ENCODE peak calls at places on chromosomes 16 and 17, in seven cellular contexts. B, E, C, U, J, N and I are unnamed samples.

GRCh38 chr17:41691031-41691777 is 2.5 kb downstream of the EIF1 start:
- DNase-seq in B (no peak), E (no peak), C (no peak), U (no peak), J (no peak), N (no peak), I (no peak)

GRCh38 chr16:4309833-4310266 is 6.0 kb upstream of the GLIS2 start:
- DNase-seq in B (no peak), E (peak), C (no peak), U (peak), J (peak), N (no peak), I (no peak)

GRCh38 chr17:6084226-6085161 is 14.3 kb downstream of the WSCD1 start:
- DNase-seq in B (no peak), E (no peak), C (no peak), U (no peak), J (no peak), N (no peak), I (no peak)

GRCh38 chr16:70586731-70587130 is 59.6 kb upstream of the IL34 start:
- DNase-seq in B (no peak), E (no peak), C (no peak), U (no peak), J (no peak), N (no peak), I (no peak)

GRCh38 chr16:84120023-84120422 is 3.3 kb upstream of the MBTPS1 start:
- DNase-seq in B (no peak), E (no peak), C (no peak), U (no peak), J (no peak), N (no peak), I (no peak)

GRCh38 chr16:67546091-67546501 is 16.2 kb upstream of the CTCF start:
- DNase-seq in B (no peak), E (no peak), C (no peak), U (no peak), J (no peak), N (no peak), I (no peak)

GRCh38 chr17:10290046-10290445 is 82.8 kb downstream of the MYH13 start:
- DNase-seq in B (no peak), E (peak), C (peak), U (peak), J (no peak), N (no peak), I (no peak)

GRCh38 chr16:66924527-66925321 is 611 bp downstream of the RRAD start:
- DNase-seq in B (no peak), E (no peak), C (peak), U (peak), J (peak), N (peak), I (peak)

GRCh38 chr17:75250009-75250471 is 11.4 kb downstream of the GGA3 start:
- DNase-seq in B (no peak), E (peak), C (no peak), U (no peak), J (peak), N (no peak), I (peak)

GRCh38 chr17:51217946-51218345 is 41.9 kb downstream of the MBTD1 start:
- DNase-seq in B (no peak), E (no peak), C (no peak), U (no peak), J (no peak), N (no peak), I (no peak)

GRCh38 chr16:27226476-27226875 is 23.1 kb downstream of the KDM8 start:
- DNase-seq in B (no peak), E (no peak), C (no peak), U (no peak), J (no peak), N (no peak), I (no peak)

GRCh38 chr17:15392326-15392739 is 50.9 kb upstream of the TEKT3 start:
- DNase-seq in B (peak), E (peak), C (no peak), U (peak), J (no peak), N (no peak), I (no peak)

GRCh38 chr17:43881176-43881575 is 26.2 kb downstream of the MPP2 start:
- DNase-seq in B (no peak), E (no peak), C (no peak), U (no peak), J (no peak), N (no peak), I (no peak)

GRCh38 chr17:72587773-72588511 is 467.1 kb downstream of the SOX9 start:
- DNase-seq in B (no peak), E (peak), C (no peak), U (no peak), J (peak), N (no peak), I (no peak)

GRCh38 chr16:56331915-56332314 is 93.4 kb downstream of the AMFR start:
- DNase-seq in B (no peak), E (no peak), C (no peak), U (no peak), J (no peak), N (no peak), I (no peak)

GRCh38 chr16:71383054-71383773 is 24.7 kb downstream of the CALB2 start:
- DNase-seq in B (no peak), E (peak), C (no peak), U (no peak), J (no peak), N (no peak), I (no peak)

GRCh38 chr16:53220585-53220984 is 165.8 kb downstream of the CHD9 start:
- DNase-seq in B (no peak), E (peak), C (no peak), U (no peak), J (no peak), N (no peak), I (no peak)

GRCh38 chr17:63304704-63305261 is 141.3 kb downstream of the CYB561 start:
- DNase-seq in B (no peak), E (no peak), C (no peak), U (no peak), J (no peak), N (no peak), I (no peak)

GRCh38 chr16:19765860-19766553 is 47.9 kb downstream of the IQCK start:
- DNase-seq in B (no peak), E (peak), C (peak), U (peak), J (peak), N (no peak), I (no peak)

GRCh38 chr16:24070851-24071250 is 185.3 kb upstream of the CACNG3 start:
- DNase-seq in B (no peak), E (peak), C (peak), U (no peak), J (no peak), N (no peak), I (peak)

GRCh38 chr17:76561799-76562268 is 22.0 kb downstream of the PRCD start:
- DNase-seq in B (no peak), E (peak), C (no peak), U (no peak), J (no peak), N (no peak), I (no peak)

GRCh38 chr17:27559996-27560481 is 70.9 kb upstream of the LGALS9 start:
- DNase-seq in B (peak), E (peak), C (peak), U (peak), J (peak), N (peak), I (no peak)

GRCh38 chr16:15894571-15895358 is 6.4 kb upstream of the CEP20 start:
- DNase-seq in B (no peak), E (no peak), C (no peak), U (no peak), J (no peak), N (no peak), I (no peak)
- TF ChIP-seq CTCF in B (no peak), E (no peak), C (no peak), U (no peak), J (no peak), N (no peak), I (no peak)

GRCh38 chr17:66900126-66901010 is 64.1 kb upstream of the CACNG4 start:
- DNase-seq in B (no peak), E (peak), C (no peak), U (no peak), J (no peak), N (no peak), I (no peak)
- TF ChIP-seq CTCF in B (peak), E (peak), C (peak), U (no peak), J (no peak), N (no peak), I (no peak)

GRCh38 chr17:30565073-30565935 is 88.1 kb downstream of the GOSR1 start:
- DNase-seq in B (no peak), E (no peak), C (no peak), U (no peak), J (no peak), N (no peak), I (no peak)
- TF ChIP-seq CTCF in B (no peak), E (no peak), C (no peak), U (no peak), J (no peak), N (no peak), I (no peak)

GRCh38 chr16:1781758-1782407 is 488 bp downstream of the SPSB3 start:
- DNase-seq in B (no peak), E (peak), C (no peak), U (no peak), J (peak), N (no peak), I (no peak)
- TF ChIP-seq CTCF in B (no peak), E (peak), C (no peak), U (peak), J (no peak), N (no peak), I (no peak)